ENCODE peak calls at places on chromosomes 6 and 20, in six cellular contexts. W is astrocyte of the hippocampus; F is stimulated activated CD8-positive, alpha-beta memory T cell treated with anti-CD3 and anti-CD28 coated beads, Interleukin-4, amount 100 ng/mL, for 24 hours; T is NCI-H69; A is activated naive CD8-positive, alpha-beta T cell treated with anti-CD3 and anti-CD28 coated beads for 36 hours; S is NAMALWA. O is an unnamed sample.
A peak's percentile ranks its signal among the peaks of the same experiment; 100 is the strongest.

GRCh38 chr6:55918639-55919038 is 43.2 kb upstream of the BMP5 start:
- DNase-seq in T (peak; percentile 8), S (no peak), A (no peak), W (peak; percentile 26), F (no peak), O (peak; percentile 84)

GRCh38 chr6:44462797-44463770 is 75.6 kb downstream of the CDC5L start:
- DNase-seq in F (no peak), W (no peak), T (no peak), S (no peak), A (no peak), O (no peak)

GRCh38 chr6:125421853-125422252 is 120.1 kb upstream of the HDDC2 start:
- DNase-seq in T (peak; percentile 44), W (peak; percentile 88), S (no peak), A (no peak), F (no peak), O (no peak)

GRCh38 chr20:38809942-38810341 is 4.4 kb downstream of the PPP1R16B start:
- DNase-seq in W (no peak), A (no peak), S (peak; percentile 71), T (no peak), F (no peak), O (no peak)

GRCh38 chr20:56733967-56734366 is 104.9 kb downstream of the TFAP2C start:
- DNase-seq in W (no peak), A (no peak), F (no peak), S (no peak), T (no peak), O (no peak)

GRCh38 chr20:5480824-5481600 is 164.3 kb upstream of the PROKR2 start:
- DNase-seq in W (no peak), S (no peak), F (no peak), T (peak; percentile 40), A (no peak), O (no peak)

GRCh38 chr20:38139919-38140753 is 24.9 kb downstream of the TGM2 start:
- DNase-seq in T (peak; percentile 90), A (no peak), S (no peak), W (no peak), F (no peak), O (no peak)

GRCh38 chr6:36886948-36887347 is 1.2 kb downstream of the C6orf89 start:
- DNase-seq in S (no peak), A (no peak), W (no peak), F (no peak), T (no peak), O (no peak)

GRCh38 chr20:50395258-50395729 is 114.9 kb upstream of the PTPN1 start:
- DNase-seq in S (no peak), W (peak; percentile 40), A (no peak), F (no peak), T (no peak), O (no peak)

GRCh38 chr6:133132583-133132982 is 108.6 kb upstream of the EYA4 start:
- DNase-seq in T (no peak), A (no peak), F (no peak), W (peak; percentile 8), S (no peak), O (no peak)

GRCh38 chr20:54083459-54083858 is 13.1 kb upstream of the BCAS1 start:
- DNase-seq in T (no peak), F (no peak), S (no peak), W (no peak), A (no peak), O (no peak)

GRCh38 chr6:53795254-53795701 is 473 bp downstream of the LRRC1 start:
- DNase-seq in A (no peak), F (no peak), W (no peak), S (peak; percentile 15), T (peak; percentile 86), O (no peak)

GRCh38 chr20:52490715-52491430 is 299.3 kb upstream of the ZFP64 start:
- DNase-seq in A (no peak), W (peak; percentile 78), S (no peak), F (no peak), T (no peak), O (peak; percentile 100)

GRCh38 chr20:15220778-15221565 is 883.6 kb upstream of the FLRT3 start:
- DNase-seq in W (peak; percentile 28), S (no peak), A (no peak), T (no peak), F (no peak), O (peak; percentile 35)

GRCh38 chr6:36373368-36374009 is 14.0 kb downstream of the ETV7 start:
- DNase-seq in S (no peak), W (no peak), A (no peak), T (peak; percentile 68), F (no peak), O (no peak)

GRCh38 chr6:168374541-168375071 is 55.0 kb upstream of the DACT2 start:
- DNase-seq in S (no peak), W (no peak), A (no peak), T (no peak), F (no peak), O (no peak)

GRCh38 chr6:37648465-37649330 is 49.0 kb downstream of the MDGA1 start:
- DNase-seq in A (peak; percentile 35), S (no peak), T (no peak), W (peak; percentile 50), F (no peak), O (no peak)

GRCh38 chr20:57509665-57510237 is 15.2 kb downstream of the CTCFL start:
- DNase-seq in A (no peak), F (no peak), W (peak; percentile 34), S (no peak), T (peak; percentile 11), O (no peak)

GRCh38 chr6:103715269-103715668 is 1144.5 kb downstream of the HACE1 start:
- DNase-seq in W (no peak), T (no peak), F (no peak), S (no peak), A (no peak), O (no peak)

GRCh38 chr6:24981385-24981758 is 45.6 kb upstream of the RIPOR2 start:
- DNase-seq in A (no peak), F (no peak), S (no peak), W (peak; percentile 77), T (no peak), O (no peak)

GRCh38 chr6:24788031-24788665 is 10.6 kb downstream of the ARMH2 start:
- DNase-seq in T (no peak), W (no peak), S (no peak), A (no peak), F (no peak), O (no peak)

GRCh38 chr20:48025061-48025515 is 239.8 kb upstream of the SULF2 start:
- DNase-seq in S (no peak), W (peak; percentile 94), T (no peak), F (no peak), A (no peak), O (peak; percentile 76)

GRCh38 chr20:25024171-25024570 is 31.6 kb upstream of the APMAP start:
- DNase-seq in T (no peak), S (no peak), W (no peak), A (no peak), F (no peak), O (no peak)

GRCh38 chr20:19757487-19757972 is 528 bp upstream of the RIN2 start:
- DNase-seq in A (no peak), S (no peak), T (peak; percentile 50), W (peak; percentile 83), F (no peak), O (peak; percentile 32)